ENCODE peak calls at places on chromosomes 16 and 17, in seven cellular contexts. Y is IMR-90, H is H1, E is mesendoderm, M is H9, N is trophoblast cell, L is neuronal stem cell. V is an unnamed sample.

GRCh38 chr17:55770220-55770870 is 19.5 kb downstream of the PCTP start:
- DNase-seq in E (peak; percentile 60), M (no peak), H (no peak), N (peak; percentile 16), Y (peak; percentile 72), L (peak; percentile 45), V (peak; percentile 78)

GRCh38 chr16:29804020-29804419 is 2.3 kb upstream of the MAZ start:
- DNase-seq in M (no peak), Y (no peak), H (no peak), N (no peak), E (no peak), L (no peak), V (no peak)

GRCh38 chr17:31190351-31190750 is 95.6 kb downstream of the NF1 start:
- DNase-seq in E (peak; percentile 80), N (no peak), L (no peak), M (no peak), Y (peak; percentile 4), H (no peak), V (peak; percentile 20)

GRCh38 chr16:51374346-51374745 is 223.3 kb upstream of the SALL1 start:
- DNase-seq in L (no peak), Y (peak; percentile 81), N (no peak), E (no peak), H (no peak), M (no peak), V (peak; percentile 81)

GRCh38 chr16:19830902-19831555 is 53.6 kb downstream of the GPRC5B start:
- DNase-seq in M (no peak), N (no peak), L (no peak), E (no peak), Y (no peak), H (no peak), V (peak; percentile 26)

GRCh38 chr16:47143677-47144558 is at the start of gene NETO2:
- DNase-seq in H (peak; percentile 80), L (peak; percentile 52), E (peak; percentile 82), N (peak; percentile 38), Y (peak; percentile 56), M (peak; percentile 75), V (peak; percentile 66)

GRCh38 chr17:47223007-47223406 is 13.9 kb downstream of the MYL4 start:
- DNase-seq in M (no peak), E (no peak), N (no peak), H (no peak), L (no peak), Y (no peak), V (no peak)

GRCh38 chr16:84800579-84800978 is 19.2 kb upstream of the CRISPLD2 start:
- DNase-seq in Y (no peak), M (no peak), L (no peak), H (no peak), N (no peak), E (no peak), V (no peak)

GRCh38 chr17:45162022-45162687 is 480 bp downstream of the HEXIM2 start:
- DNase-seq in Y (no peak), H (no peak), L (no peak), N (no peak), E (no peak), M (no peak), V (no peak)

GRCh38 chr17:40063034-40063765 is 435 bp downstream of the THRA start:
- DNase-seq in H (peak; percentile 89), M (peak; percentile 83), Y (no peak), N (no peak), L (no peak), E (peak; percentile 55), V (peak; percentile 61)

GRCh38 chr16:64290461-64290860 is 831.4 kb downstream of the CDH11 start:
- DNase-seq in N (no peak), Y (no peak), M (no peak), L (no peak), E (no peak), H (no peak), V (no peak)

GRCh38 chr17:57424777-57425188 is 168.5 kb downstream of the MSI2 start:
- DNase-seq in Y (peak; percentile 30), H (no peak), L (no peak), M (no peak), N (no peak), E (peak; percentile 57), V (peak; percentile 56)

GRCh38 chr17:79400989-79401703 is 209.7 kb downstream of the RBFOX3 start:
- DNase-seq in N (peak; percentile 27), H (peak; percentile 90), E (peak; percentile 69), L (peak; percentile 67), Y (peak; percentile 36), M (peak; percentile 88), V (peak; percentile 46)

GRCh38 chr16:46607529-46607928 is 13.7 kb downstream of the SHCBP1 start:
- DNase-seq in N (no peak), M (no peak), H (no peak), L (no peak), E (peak; percentile 21), Y (peak; percentile 76), V (peak; percentile 73)

GRCh38 chr17:80501739-80502577 is 25.6 kb upstream of the NPTX1 start:
- DNase-seq in N (peak; percentile 35), M (no peak), E (no peak), H (no peak), Y (peak; percentile 97), L (no peak), V (no peak)

GRCh38 chr17:79658811-79659207 is 48.0 kb upstream of the RBFOX3 start:
- DNase-seq in H (peak; percentile 64), L (peak; percentile 38), E (peak; percentile 70), N (no peak), Y (peak; percentile 21), M (peak; percentile 83), V (peak; percentile 24)

GRCh38 chr17:13704333-13704732 is 102.6 kb upstream of the HS3ST3A1 start:
- DNase-seq in M (no peak), N (no peak), Y (peak; percentile 75), E (no peak), H (no peak), L (no peak), V (peak; percentile 35)

GRCh38 chr17:81538651-81539570 is 10.7 kb downstream of the FSCN2 start:
- DNase-seq in Y (no peak), M (no peak), L (no peak), H (no peak), E (no peak), N (no peak), V (no peak)

GRCh38 chr17:2111691-2112090 is 56.8 kb downstream of the HIC1 start:
- DNase-seq in N (peak; percentile 51), M (no peak), L (no peak), Y (peak; percentile 97), H (no peak), E (no peak), V (peak; percentile 86)

GRCh38 chr17:17841620-17842025 is 4.8 kb upstream of the SREBF1 start:
- DNase-seq in Y (no peak), L (no peak), H (no peak), N (no peak), M (peak; percentile 49), E (peak; percentile 48), V (peak; percentile 57)

GRCh38 chr16:85370881-85371651 is 242.1 kb upstream of the GSE1 start:
- DNase-seq in N (no peak), H (no peak), E (no peak), M (no peak), Y (no peak), L (no peak), V (peak; percentile 67)

GRCh38 chr16:54286067-54286329 is 589 bp downstream of the IRX3 start:
- DNase-seq in N (no peak), Y (no peak), M (no peak), L (no peak), H (no peak), E (no peak), V (no peak)
- H3K18ac ChIP-seq in N (no peak overlapping the region), Y (no peak overlapping the region), M (no peak overlapping the region), L (peak overlapping the region; percentile 95), H (no peak overlapping the region), E (peak overlapping the region; percentile 73), V (no peak overlapping the region)

GRCh38 chr17:74059471-74059870 is 144.0 kb upstream of the RPL38 start:
- DNase-seq in Y (no peak), L (no peak), M (no peak), H (no peak), E (no peak), N (no peak), V (no peak)

GRCh38 chr17:74052993-74053744 is 150.3 kb upstream of the RPL38 start:
- DNase-seq in E (no peak), M (peak; percentile 57), H (no peak), Y (no peak), N (no peak), L (no peak), V (no peak)

GRCh38 chr17:74054249-74054648 is 149.2 kb upstream of the RPL38 start:
- DNase-seq in N (no peak), H (no peak), Y (no peak), E (no peak), L (no peak), M (no peak), V (no peak)

GRCh38 chr17:74051348-74051747 is 152.1 kb upstream of the RPL38 start:
- DNase-seq in Y (no peak), N (no peak), L (no peak), H (no peak), E (no peak), M (no peak), V (no peak)

DNA sequence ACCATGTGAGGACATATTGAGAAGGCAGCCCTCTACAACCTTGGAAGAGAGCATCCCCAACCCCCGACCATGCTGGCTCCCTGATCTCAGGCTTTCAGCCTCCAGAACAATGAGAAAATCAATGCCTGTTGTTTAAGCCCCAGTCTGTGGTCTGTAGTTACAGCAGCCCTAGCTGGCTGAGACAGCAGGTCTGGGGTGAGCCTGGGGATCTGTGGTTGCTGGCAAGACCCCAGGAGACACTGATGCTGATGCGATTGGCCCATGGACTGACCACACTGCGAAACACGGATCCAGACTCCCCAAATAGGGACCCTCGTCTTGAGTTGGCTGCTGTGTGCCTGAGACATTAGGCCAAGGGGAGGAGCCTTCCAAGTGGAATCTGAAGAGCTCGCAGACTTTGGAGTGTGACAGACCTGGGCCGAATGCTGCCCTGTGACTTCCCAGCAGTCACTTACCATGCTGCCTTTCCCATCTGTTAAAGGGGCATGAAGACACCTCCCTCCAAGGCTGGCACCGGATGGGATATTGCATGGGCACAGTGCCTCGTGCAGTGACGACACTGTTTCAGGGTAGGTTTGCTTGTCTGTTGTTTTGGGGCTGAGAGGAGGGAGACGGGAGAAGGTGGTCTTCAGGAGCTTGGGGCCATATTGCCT is 147.8 kb upstream of the RPL38 start:
- DNase-seq in L (no peak), H (no peak), N (no peak), E (peak; percentile 49), Y (no peak), M (no peak), V (no peak)
- H3K4me2 ChIP-seq in L (peak overlapping the region; percentile 28), H (peak overlapping the region; percentile 2), N (no peak overlapping the region), E (no peak overlapping the region), Y (no peak overlapping the region), M (no peak overlapping the region), V (no peak overlapping the region)

DNA sequence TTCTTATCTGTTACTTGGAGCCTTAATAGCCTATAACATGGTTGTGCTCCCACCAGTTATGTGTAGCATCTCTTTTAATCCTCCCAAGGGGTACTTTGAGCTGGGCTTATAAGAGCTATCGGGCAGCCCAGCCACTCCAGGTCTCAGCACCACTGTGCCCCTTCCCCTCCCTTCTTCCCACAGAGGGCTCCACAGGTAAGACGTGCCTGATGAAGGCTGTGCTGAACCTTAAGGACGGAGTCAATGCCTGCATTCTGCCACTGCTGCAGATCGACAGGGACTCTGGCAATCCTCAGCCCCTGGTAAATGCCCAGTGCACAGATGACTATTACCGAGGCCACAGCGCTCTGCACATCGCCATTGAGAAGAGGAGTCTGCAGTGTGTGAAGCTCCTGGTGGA is 7.0 kb downstream of the TRPV2 start:
- DNase-seq in H (no peak), L (no peak), M (no peak), E (no peak), Y (no peak), N (no peak), V (no peak)
- H3K18ac ChIP-seq in H (no peak overlapping the region), L (no peak overlapping the region), M (no peak overlapping the region), E (no peak overlapping the region), Y (no peak overlapping the region), N (no peak overlapping the region), V (no peak overlapping the region)

GRCh38 chr17:49964539-49965521 is 4.2 kb upstream of the DLX4 start:
- DNase-seq in L (no peak), H (peak; percentile 76), M (peak; percentile 88), Y (no peak), N (no peak), E (peak; percentile 55), V (peak; percentile 17)
- H3K4me2 ChIP-seq in L (no peak overlapping the region), H (peak overlapping the region; percentile 69), M (peak overlapping the region; percentile 37), Y (no peak overlapping the region), N (peak overlapping the region; percentile 21), E (peak overlapping the region; percentile 1), V (no peak overlapping the region)

V was measured in mesenchymal stem cell.